ENCODE peak calls at places on chromosomes 4 and X, in seven cellular contexts. A is nephron progenitor cell; V is GM18507; C is T-cell; P is CD4-positive, alpha-beta T cell; M is nucleus accumbens; T is Peyer's patch. G is an unnamed sample.

GRCh38 chr4:16196482-16197393 is 29.5 kb downstream of the TAPT1 start:
- DNase-seq in A (peak), V (no peak), C (no peak), P (no peak), M (no peak), T (no peak), G (no peak)

GRCh38 chr4:112343330-112343729 is 46.2 kb downstream of the ALPK1 start:
- DNase-seq in A (no peak), V (no peak), C (no peak), P (no peak), M (no peak), T (no peak), G (no peak)

GRCh38 chrX:264634-265455 is 16.3 kb upstream of the PLCXD1 start:
- DNase-seq in A (no peak), V (no peak), C (no peak), P (no peak), M (no peak), T (no peak), G (no peak)

GRCh38 chr4:6986067-6986780 is 56.9 kb upstream of the TADA2B start:
- DNase-seq in A (peak), V (no peak), C (no peak), P (no peak), M (no peak), T (peak), G (no peak)

GRCh38 chr4:105474110-105474518 is 252 bp upstream of the PPA2 start:
- DNase-seq in A (peak), V (no peak), C (no peak), P (no peak), M (peak), T (no peak), G (no peak)

GRCh38 chr4:139903845-139904244 is 238.2 kb downstream of the MGST2 start:
- DNase-seq in A (no peak), V (no peak), C (no peak), P (no peak), M (no peak), T (no peak), G (no peak)

GRCh38 chr4:16812041-16812440 is 86.4 kb downstream of the LDB2 start:
- DNase-seq in A (no peak), V (no peak), C (no peak), P (no peak), M (no peak), T (no peak), G (no peak)

GRCh38 chr4:41957634-41958033 is 22.4 kb downstream of the TMEM33 start:
- DNase-seq in A (no peak), V (no peak), C (no peak), P (no peak), M (no peak), T (no peak), G (no peak)

GRCh38 chrX:153662266-153662665 is 11.3 kb downstream of the PNCK start:
- DNase-seq in A (peak), V (no peak), C (peak), P (peak), M (no peak), T (peak), G (no peak)

GRCh38 chr4:34412233-34412632 is 1832.1 kb downstream of the ARAP2 start:
- DNase-seq in A (no peak), V (no peak), C (no peak), P (no peak), M (no peak), T (no peak), G (no peak)

GRCh38 chr4:136438645-136439044 is 1093.6 kb downstream of the PCDH18 start:
- DNase-seq in A (no peak), V (no peak), C (no peak), P (no peak), M (no peak), T (no peak), G (no peak)

GRCh38 chr4:157043131-157043530 is 32.8 kb upstream of the GLRB start:
- DNase-seq in A (peak), V (no peak), C (no peak), P (no peak), M (no peak), T (no peak), G (no peak)

GRCh38 chr4:182530451-182530850 is 287.2 kb downstream of the TENM3 start:
- DNase-seq in A (no peak), V (no peak), C (no peak), P (no peak), M (no peak), T (no peak), G (no peak)

GRCh38 chr4:98780111-98780549 is 121.7 kb upstream of the TSPAN5 start:
- DNase-seq in A (no peak), V (no peak), C (no peak), P (no peak), M (no peak), T (no peak), G (no peak)

GRCh38 chr4:4541040-4541631 is 712 bp downstream of the STX18 start:
- DNase-seq in A (no peak), V (peak), C (no peak), P (no peak), M (no peak), T (no peak), G (peak)

GRCh38 chr4:81651500-81651899 is 179.8 kb upstream of the RASGEF1B start:
- DNase-seq in A (no peak), V (no peak), C (no peak), P (no peak), M (no peak), T (no peak), G (no peak)

GRCh38 chrX:119041175-119041574 is 31.6 kb upstream of the CT47C1 start:
- DNase-seq in A (no peak), V (no peak), C (no peak), P (no peak), M (no peak), T (peak), G (no peak)

GRCh38 chr4:72325215-72325614 is 243.8 kb downstream of the ADAMTS3 start:
- DNase-seq in A (no peak), V (no peak), C (no peak), P (no peak), M (no peak), T (no peak), G (no peak)

GRCh38 chr4:187309456-187309855 is 585.8 kb upstream of the FAT1 start:
- DNase-seq in A (no peak), V (no peak), C (no peak), P (no peak), M (no peak), T (no peak), G (no peak)

GRCh38 chr4:108466936-108467902 is 153.2 kb upstream of the RPL34 start:
- DNase-seq in A (no peak), V (peak), C (no peak), P (no peak), M (no peak), T (no peak), G (no peak)

GRCh38 chr4:48570646-48571220 is 80.7 kb downstream of the ZAR1 start:
- DNase-seq in A (no peak), V (no peak), C (no peak), P (no peak), M (no peak), T (no peak), G (no peak)

GRCh38 chr4:165381821-165382373 is 3.1 kb downstream of the CPE start:
- DNase-seq in A (no peak), V (no peak), C (no peak), P (no peak), M (no peak), T (no peak), G (no peak)

GRCh38 chr4:169068423-169068822 is 58.4 kb upstream of the CBR4 start:
- DNase-seq in A (no peak), V (no peak), C (no peak), P (no peak), M (no peak), T (no peak), G (no peak)

G was measured in GM12892.